ENCODE peak calls at places on chromosome 7, in six cellular contexts. C is Panc1, D is cardiac muscle cell, P is ovary, Q is AG04450, L is upper lobe of right lung. A is an unnamed sample.

GRCh38 chr7:90958669-90959068 is 305.6 kb upstream of the FZD1 start:
- DNase-seq in C (no peak), D (peak; percentile 90), P (no peak), Q (peak; percentile 18), L (no peak), A (no peak)

GRCh38 chr7:112205348-112206237 is 606 bp downstream of the DOCK4 start:
- DNase-seq in C (peak; percentile 35), D (peak; percentile 78), P (peak; percentile 80), Q (peak; percentile 33), L (peak; percentile 84), A (peak; percentile 47)

GRCh38 chr7:157507987-157508386 is 171.2 kb downstream of the DNAJB6 start:
- DNase-seq in C (no peak), D (no peak), P (no peak), Q (no peak), L (no peak), A (no peak)

GRCh38 chr7:129772646-129773280 is 161.2 kb downstream of the NRF1 start:
- DNase-seq in C (no peak), D (no peak), P (no peak), Q (no peak), L (no peak), A (no peak)

GRCh38 chr7:113561446-113561845 is 357.4 kb downstream of the PPP1R3A start:
- DNase-seq in C (no peak), D (peak; percentile 16), P (no peak), Q (peak; percentile 16), L (no peak), A (no peak)

GRCh38 chr7:6653101-6653995 is 16.2 kb downstream of the ZNF316 start:
- DNase-seq in C (no peak), D (no peak), P (no peak), Q (no peak), L (peak; percentile 52), A (no peak)

GRCh38 chr7:116672596-116673503 is 854 bp downstream of the MET start:
- DNase-seq in C (no peak), D (peak; percentile 16), P (no peak), Q (no peak), L (no peak), A (no peak)

GRCh38 chr7:116142374-116142773 is 68.0 kb upstream of the TES start:
- DNase-seq in C (no peak), D (no peak), P (no peak), Q (no peak), L (no peak), A (no peak)

GRCh38 chr7:132249591-132249971 is 326.7 kb downstream of the PLXNA4 start:
- DNase-seq in C (no peak), D (peak; percentile 40), P (no peak), Q (no peak), L (no peak), A (peak; percentile 44)

GRCh38 chr7:158028290-158028941 is 559.2 kb downstream of the PTPRN2 start:
- DNase-seq in C (no peak), D (no peak), P (no peak), Q (no peak), L (peak; percentile 67), A (no peak)

GRCh38 chr7:42107484-42107883 is 129.5 kb downstream of the GLI3 start:
- DNase-seq in C (no peak), D (peak; percentile 76), P (no peak), Q (no peak), L (no peak), A (no peak)

GRCh38 chr7:85094046-85094720 is 92.7 kb downstream of the SEMA3D start:
- DNase-seq in C (no peak), D (peak; percentile 92), P (no peak), Q (no peak), L (no peak), A (no peak)

GRCh38 chr7:88927-89921 is 103.1 kb upstream of the FAM20C start:
- DNase-seq in C (no peak), D (peak; percentile 94), P (no peak), Q (no peak), L (peak; percentile 71), A (no peak)

GRCh38 chr7:7521259-7521658 is 14.4 kb downstream of the COL28A1 start:
- DNase-seq in C (no peak), D (no peak), P (no peak), Q (no peak), L (no peak), A (no peak)

GRCh38 chr7:5284304-5285281 is 1.9 kb downstream of the SLC29A4 start:
- DNase-seq in C (no peak), D (peak; percentile 23), P (peak; percentile 61), Q (no peak), L (peak; percentile 77), A (peak; percentile 71)
- TF ChIP-seq CTCF in C (peak; percentile 86), D (peak; percentile 43), P (no peak), Q (peak; percentile 30), L (peak; percentile 6), A (peak; percentile 16)

GRCh38 chr7:121330053-121330833 is 1.4 kb downstream of the WNT16 start:
- DNase-seq in C (no peak), D (no peak), P (no peak), Q (no peak), L (no peak), A (no peak)

GRCh38 chr7:121328508-121329459 is at the start of gene WNT16:
- DNase-seq in C (no peak), D (no peak), P (no peak), Q (no peak), L (no peak), A (no peak)

GRCh38 chr7:121327671-121328070 is 1.1 kb upstream of the WNT16 start:
- DNase-seq in C (no peak), D (no peak), P (no peak), Q (no peak), L (no peak), A (no peak)

GRCh38 chr7:121331048-121331447 is 2.2 kb downstream of the WNT16 start:
- DNase-seq in C (no peak), D (no peak), P (no peak), Q (no peak), L (no peak), A (no peak)

GRCh38 chr7:121329460-121330052 is 756 bp downstream of the WNT16 start:
- DNase-seq in C (no peak), D (no peak), P (no peak), Q (no peak), L (peak; percentile 64), A (no peak)
- H3K4me3 ChIP-seq in C (peak overlapping the region; percentile 54), D (peak overlapping the region; percentile 18), P (peak overlapping the region; percentile 31), Q (peak overlapping the region; percentile 63), L (peak overlapping the region; percentile 30), A (no peak overlapping the region)

GRCh38 chr7:27110977-27111752 is 8.7 kb upstream of the HOXA2 start:
- DNase-seq in C (no peak), D (no peak), P (no peak), Q (no peak), L (no peak), A (peak; percentile 30)

GRCh38 chr7:27112960-27113949 is 10.8 kb upstream of the HOXA2 start:
- DNase-seq in C (no peak), D (no peak), P (no peak), Q (peak; percentile 82), L (no peak), A (peak; percentile 65)

GRCh38 chr7:27113991-27114866 is 11.7 kb upstream of the HOXA2 start:
- DNase-seq in C (no peak), D (no peak), P (no peak), Q (no peak), L (no peak), A (peak; percentile 47)

GRCh38 chr7:27111753-27112277 is 9.3 kb upstream of the HOXA2 start:
- DNase-seq in C (no peak), D (no peak), P (no peak), Q (no peak), L (no peak), A (no peak)

GRCh38 chr7:27112361-27112760 is 9.9 kb upstream of the HOXA2 start:
- DNase-seq in C (no peak), D (no peak), P (no peak), Q (no peak), L (no peak), A (no peak)
- H3K27me3 ChIP-seq in C (no peaks in the 10 kb centered on the region), D (peaks cover 100% of the 10 kb centered on the region), P (peaks cover 3% of the 10 kb centered on the region), Q (no peaks in the 10 kb centered on the region), L (no peaks in the 10 kb centered on the region), A (no peaks in the 10 kb centered on the region)

GRCh38 chr7:99008181-99008631 is 129.9 kb downstream of the TRRAP start:
- DNase-seq in C (no peak), D (no peak), P (no peak), Q (no peak), L (no peak), A (no peak)
- TF ChIP-seq CTCF in C (no peak), D (no peak), P (no peak), Q (no peak), L (no peak), A (no peak)

A was measured in Caco-2.